ENCODE peak calls at places on chromosomes 3 and 15, in four cellular contexts. One of them, this sample, is unnamed.

GRCh38 chr15:79702621-79703020 is 194.2 kb downstream of the MTHFS start:
- DNase-seq in IMR-90: no peak
- DNase-seq in mesendoderm: no peak
- DNase-seq in H1: no peak
- DNase-seq in this sample: no peak

GRCh38 chr3:127408684-127409420 is 121.0 kb upstream of the PRR20G start:
- DNase-seq in H1: no peak
- DNase-seq in mesendoderm: no peak
- DNase-seq in IMR-90: no peak
- DNase-seq in this sample: peak

GRCh38 chr3:13134166-13134878 is 61.1 kb upstream of the IQSEC1 start:
- DNase-seq in IMR-90: no peak
- DNase-seq in H1: no peak
- DNase-seq in mesendoderm: no peak
- DNase-seq in this sample: peak

GRCh38 chr3:182121424-182121823 is 409.7 kb downstream of the SOX2 start:
- DNase-seq in H1: no peak
- DNase-seq in mesendoderm: peak
- DNase-seq in IMR-90: no peak
- DNase-seq in this sample: no peak

GRCh38 chr3:129429597-129429996 is 1.2 kb upstream of the EFCAB12 start:
- DNase-seq in mesendoderm: peak
- DNase-seq in IMR-90: no peak
- DNase-seq in H1: no peak
- DNase-seq in this sample: peak

GRCh38 chr3:129650256-129650872 is 43.9 kb upstream of the PLXND1 start:
- DNase-seq in mesendoderm: peak
- DNase-seq in H1: no peak
- DNase-seq in IMR-90: peak
- DNase-seq in this sample: peak

GRCh38 chr15:66638377-66638776 is 63.7 kb upstream of the SMAD6 start:
- DNase-seq in mesendoderm: no peak
- DNase-seq in H1: no peak
- DNase-seq in IMR-90: no peak
- DNase-seq in this sample: no peak

GRCh38 chr15:56775632-56776031 is 42.3 kb upstream of the ZNF280D start:
- DNase-seq in IMR-90: no peak
- DNase-seq in H1: no peak
- DNase-seq in mesendoderm: no peak
- DNase-seq in this sample: no peak

GRCh38 chr3:161323926-161324621 is 47.2 kb downstream of the SPTSSB start:
- DNase-seq in H1: no peak
- DNase-seq in IMR-90: no peak
- DNase-seq in mesendoderm: no peak
- DNase-seq in this sample: no peak

GRCh38 chr15:69499521-69500201 is 47.0 kb downstream of the RPLP1 start:
- DNase-seq in IMR-90: no peak
- DNase-seq in mesendoderm: no peak
- DNase-seq in H1: no peak
- DNase-seq in this sample: no peak

GRCh38 chr3:13861461-13861860 is 18.4 kb downstream of the WNT7A start:
- DNase-seq in mesendoderm: no peak
- DNase-seq in H1: no peak
- DNase-seq in IMR-90: no peak
- DNase-seq in this sample: no peak

GRCh38 chr3:176415896-176416295 is 781.4 kb downstream of the TBL1XR1 start:
- DNase-seq in IMR-90: no peak
- DNase-seq in mesendoderm: peak
- DNase-seq in H1: no peak
- DNase-seq in this sample: no peak

GRCh38 chr3:184022323-184022722 is 4.6 kb upstream of the ABCC5 start:
- DNase-seq in H1: no peak
- DNase-seq in IMR-90: no peak
- DNase-seq in mesendoderm: no peak
- DNase-seq in this sample: no peak

GRCh38 chr3:30300844-30301243 is 305.6 kb upstream of the TGFBR2 start:
- DNase-seq in IMR-90: no peak
- DNase-seq in H1: no peak
- DNase-seq in mesendoderm: no peak
- DNase-seq in this sample: no peak

GRCh38 chr3:46127503-46127902 is 80.6 kb downstream of the CCR1 start:
- DNase-seq in H1: no peak
- DNase-seq in IMR-90: peak
- DNase-seq in mesendoderm: peak
- DNase-seq in this sample: no peak

GRCh38 chr3:38538773-38539353 is 42.7 kb downstream of the EXOG start:
- DNase-seq in H1: no peak
- DNase-seq in mesendoderm: no peak
- DNase-seq in IMR-90: no peak
- DNase-seq in this sample: no peak

GRCh38 chr15:73752817-73753214 is 335 bp downstream of the INSYN1 start:
- DNase-seq in H1: no peak
- DNase-seq in IMR-90: no peak
- DNase-seq in mesendoderm: peak
- DNase-seq in this sample: no peak

GRCh38 chr3:148796799-148797198 is 30.8 kb upstream of the CPB1 start:
- DNase-seq in IMR-90: no peak
- DNase-seq in mesendoderm: no peak
- DNase-seq in H1: no peak
- DNase-seq in this sample: no peak

GRCh38 chr3:124748560-124749198 is 18.4 kb downstream of the UMPS start:
- DNase-seq in H1: no peak
- DNase-seq in IMR-90: no peak
- DNase-seq in mesendoderm: no peak
- DNase-seq in this sample: no peak

GRCh38 chr3:174495928-174496327 is 363.2 kb upstream of the NAALADL2 start:
- DNase-seq in mesendoderm: no peak
- DNase-seq in IMR-90: peak
- DNase-seq in H1: no peak
- DNase-seq in this sample: no peak

GRCh38 chr3:21462151-21462550 is 288.9 kb downstream of the ZNF385D start:
- DNase-seq in IMR-90: no peak
- DNase-seq in mesendoderm: no peak
- DNase-seq in H1: no peak
- DNase-seq in this sample: no peak

GRCh38 chr15:88476635-88477038 is 9.1 kb downstream of the MRPS11 start:
- DNase-seq in mesendoderm: peak
- DNase-seq in H1: no peak
- DNase-seq in IMR-90: peak
- DNase-seq in this sample: peak

GRCh38 chr3:104286645-104287044 is 1080.1 kb upstream of the ALCAM start:
- DNase-seq in H1: no peak
- DNase-seq in mesendoderm: no peak
- DNase-seq in IMR-90: no peak
- DNase-seq in this sample: no peak

GRCh38 chr3:55688154-55688553 is 201.0 kb upstream of the WNT5A start:
- DNase-seq in H1: no peak
- DNase-seq in IMR-90: no peak
- DNase-seq in mesendoderm: no peak
- DNase-seq in this sample: no peak

GRCh38 chr15:48866141-48866563 is 11.8 kb upstream of the EID1 start:
- DNase-seq in H1: no peak
- DNase-seq in IMR-90: peak
- DNase-seq in mesendoderm: no peak
- DNase-seq in this sample: no peak

GRCh38 chr3:177150970-177151627 is 46.2 kb downstream of the TBL1XR1 start:
- DNase-seq in H1: no peak
- DNase-seq in mesendoderm: no peak
- DNase-seq in IMR-90: peak
- DNase-seq in this sample: no peak

DNA sequence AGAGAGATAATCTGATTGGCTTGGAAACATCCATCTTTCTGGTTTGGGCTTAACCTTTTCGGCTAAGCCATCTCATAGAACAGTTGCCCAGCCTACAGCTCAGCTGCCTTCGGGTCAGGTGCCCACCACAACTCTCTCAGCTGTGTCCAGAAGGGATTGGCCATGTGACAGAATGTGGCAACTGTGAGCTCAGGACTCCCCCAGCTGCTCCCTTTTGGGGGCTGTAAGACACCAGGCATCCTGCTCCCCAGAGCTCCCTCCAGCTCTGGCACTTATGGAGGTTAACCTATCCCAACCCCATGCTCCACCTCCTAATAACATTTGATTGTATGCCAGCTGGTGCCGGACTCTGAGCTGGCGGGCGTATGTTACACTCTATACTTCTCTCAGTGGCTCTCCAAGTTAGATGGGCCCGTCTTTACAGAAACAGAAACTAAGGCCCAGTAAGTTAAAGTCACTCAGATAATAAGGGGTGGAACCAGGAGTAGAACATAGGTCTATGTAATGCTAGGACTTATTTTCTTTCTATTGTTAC is 222.8 kb downstream of the FAM43A start:
- DNase-seq in mesendoderm: no peak
- DNase-seq in H1: no peak
- DNase-seq in IMR-90: no peak
- DNase-seq in this sample: no peak
- H4K5ac ChIP-seq in mesendoderm: no peak
- H4K5ac ChIP-seq in H1: no peak
- H4K5ac ChIP-seq in IMR-90: no peak
- H4K5ac ChIP-seq in this sample: no peak

GRCh38 chr3:151135548-151136337 is 50.3 kb downstream of the MED12L start:
- DNase-seq in mesendoderm: peak
- DNase-seq in H1: no peak
- DNase-seq in IMR-90: no peak
- DNase-seq in this sample: no peak
- H4K8ac ChIP-seq in mesendoderm: no peak
- H4K8ac ChIP-seq in H1: no peak
- H4K8ac ChIP-seq in IMR-90: no peak
- H4K8ac ChIP-seq in this sample: no peak

GRCh38 chr3:194944526-194944925 is 258.8 kb downstream of the FAM43A start:
- DNase-seq in IMR-90: no peak
- DNase-seq in H1: no peak
- DNase-seq in mesendoderm: no peak
- DNase-seq in this sample: no peak
- H4K5ac ChIP-seq in IMR-90: no peak
- H4K5ac ChIP-seq in H1: no peak
- H4K5ac ChIP-seq in mesendoderm: no peak
- H4K5ac ChIP-seq in this sample: no peak

DNA sequence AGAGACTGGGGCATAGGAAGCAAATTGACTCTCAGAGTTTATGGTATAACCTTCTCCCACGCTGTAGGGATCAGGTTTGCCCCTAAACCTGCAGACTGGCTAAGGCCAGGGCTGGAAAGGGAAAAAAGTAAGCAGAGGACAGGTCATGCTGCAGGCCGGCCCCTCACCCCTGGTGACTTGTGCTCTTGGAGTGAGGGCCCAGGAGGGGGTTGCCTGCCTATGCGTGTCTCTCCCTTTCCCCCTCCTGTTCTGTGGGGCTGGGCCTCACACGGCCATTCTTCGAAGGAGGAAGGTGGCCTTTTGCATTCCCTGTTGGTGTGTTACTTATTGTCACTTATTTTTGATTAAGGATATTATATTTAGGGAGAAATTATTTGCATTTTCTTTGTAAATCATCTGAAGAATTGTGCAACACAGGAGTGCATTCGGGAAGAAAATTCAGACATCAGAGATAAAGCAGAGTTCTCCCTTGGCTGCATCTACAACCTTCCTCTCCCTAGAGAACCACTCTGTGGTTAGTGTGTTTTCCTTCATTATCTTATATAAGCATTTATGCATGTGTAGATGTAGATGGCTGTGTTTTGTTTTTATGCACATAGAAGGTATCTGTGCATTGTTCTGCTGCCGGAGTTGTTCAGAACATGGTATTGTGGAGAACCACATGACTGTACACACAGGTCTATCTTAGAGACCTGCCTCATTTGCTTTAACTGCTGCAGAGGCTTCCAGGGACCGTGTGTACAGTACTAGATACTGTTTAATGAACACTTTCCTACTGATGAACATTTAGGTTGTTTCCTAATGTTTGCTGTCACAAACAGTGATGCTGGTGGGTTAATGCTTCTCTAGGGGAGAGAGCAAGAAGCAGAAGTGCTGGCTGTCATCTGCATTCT is 133.5 kb downstream of the APBA2 start:
- DNase-seq in IMR-90: no peak
- DNase-seq in H1: no peak
- DNase-seq in mesendoderm: no peak
- DNase-seq in this sample: no peak
- H4K8ac ChIP-seq in IMR-90: no peak
- H4K8ac ChIP-seq in H1: no peak
- H4K8ac ChIP-seq in mesendoderm: no peak
- H4K8ac ChIP-seq in this sample: no peak

GRCh38 chr15:80844011-80844732 is 65.0 kb downstream of the CEMIP start:
- DNase-seq in mesendoderm: peak
- DNase-seq in H1: no peak
- DNase-seq in IMR-90: peak
- DNase-seq in this sample: no peak
- H4K5ac ChIP-seq in mesendoderm: no peak
- H4K5ac ChIP-seq in H1: no peak
- H4K5ac ChIP-seq in IMR-90: no peak
- H4K5ac ChIP-seq in this sample: no peak

This sample was measured in H9.